ENCODE peak calls at places on chromosome 16, in five cellular contexts. One of them, this sample, is unnamed.

GRCh38 chr16:85234310-85235235 is 122.3 kb upstream of the CIBAR2 start:
- DNase-seq in effector memory CD8-positive, alpha-beta T cell: no peak
- DNase-seq in endothelial cell of umbilical vein: peak
- DNase-seq in astrocyte of the spinal cord: peak
- DNase-seq in ELF-1: peak
- DNase-seq in this sample: peak

GRCh38 chr16:80526418-80527061 is 14.3 kb upstream of the DYNLRB2 start:
- DNase-seq in effector memory CD8-positive, alpha-beta T cell: peak
- DNase-seq in endothelial cell of umbilical vein: peak
- DNase-seq in astrocyte of the spinal cord: peak
- DNase-seq in ELF-1: peak
- DNase-seq in this sample: peak

GRCh38 chr16:4624827-4625616 is 396 bp downstream of the MGRN1 start:
- DNase-seq in effector memory CD8-positive, alpha-beta T cell: peak
- DNase-seq in endothelial cell of umbilical vein: peak
- DNase-seq in astrocyte of the spinal cord: peak
- DNase-seq in ELF-1: peak
- DNase-seq in this sample: peak

GRCh38 chr16:5022521-5022920 is 11.2 kb downstream of the NAGPA start:
- DNase-seq in effector memory CD8-positive, alpha-beta T cell: no peak
- DNase-seq in endothelial cell of umbilical vein: no peak
- DNase-seq in astrocyte of the spinal cord: no peak
- DNase-seq in ELF-1: no peak
- DNase-seq in this sample: no peak

GRCh38 chr16:22188595-22189442 is 17.3 kb upstream of the EEF2K start:
- DNase-seq in effector memory CD8-positive, alpha-beta T cell: peak
- DNase-seq in endothelial cell of umbilical vein: peak
- DNase-seq in astrocyte of the spinal cord: peak
- DNase-seq in ELF-1: peak
- DNase-seq in this sample: peak

GRCh38 chr16:81601008-81601428 is 156.4 kb downstream of the CMIP start:
- DNase-seq in effector memory CD8-positive, alpha-beta T cell: no peak
- DNase-seq in endothelial cell of umbilical vein: no peak
- DNase-seq in astrocyte of the spinal cord: peak
- DNase-seq in ELF-1: no peak
- DNase-seq in this sample: peak

GRCh38 chr16:86510465-86511261 is at the start of gene FOXF1:
- DNase-seq in effector memory CD8-positive, alpha-beta T cell: no peak
- DNase-seq in endothelial cell of umbilical vein: peak
- DNase-seq in astrocyte of the spinal cord: peak
- DNase-seq in ELF-1: peak
- DNase-seq in this sample: peak

GRCh38 chr16:1133271-1133670 is 19.6 kb upstream of the CACNA1H start:
- DNase-seq in effector memory CD8-positive, alpha-beta T cell: no peak
- DNase-seq in endothelial cell of umbilical vein: no peak
- DNase-seq in astrocyte of the spinal cord: no peak
- DNase-seq in ELF-1: no peak
- DNase-seq in this sample: no peak

GRCh38 chr16:70709961-70710360 is 24.1 kb upstream of the MTSS2 start:
- DNase-seq in effector memory CD8-positive, alpha-beta T cell: no peak
- DNase-seq in endothelial cell of umbilical vein: peak
- DNase-seq in astrocyte of the spinal cord: no peak
- DNase-seq in ELF-1: no peak
- DNase-seq in this sample: no peak

GRCh38 chr16:81997738-81998137 is 13.5 kb downstream of the SDR42E1 start:
- DNase-seq in effector memory CD8-positive, alpha-beta T cell: no peak
- DNase-seq in endothelial cell of umbilical vein: peak
- DNase-seq in astrocyte of the spinal cord: peak
- DNase-seq in ELF-1: no peak
- DNase-seq in this sample: peak

GRCh38 chr16:48188449-48189102 is 32.8 kb upstream of the ABCC12 start:
- DNase-seq in effector memory CD8-positive, alpha-beta T cell: no peak
- DNase-seq in endothelial cell of umbilical vein: no peak
- DNase-seq in astrocyte of the spinal cord: no peak
- DNase-seq in ELF-1: no peak
- DNase-seq in this sample: no peak

GRCh38 chr16:70161350-70161749 is 12.2 kb upstream of the CLEC18C start:
- DNase-seq in effector memory CD8-positive, alpha-beta T cell: no peak
- DNase-seq in endothelial cell of umbilical vein: peak
- DNase-seq in astrocyte of the spinal cord: no peak
- DNase-seq in ELF-1: no peak
- DNase-seq in this sample: no peak

GRCh38 chr16:1782408-1783247 is at the start of the genes NUBP2 and SPSB3:
- DNase-seq in effector memory CD8-positive, alpha-beta T cell: peak
- DNase-seq in endothelial cell of umbilical vein: peak
- DNase-seq in astrocyte of the spinal cord: peak
- DNase-seq in ELF-1: peak
- DNase-seq in this sample: peak

GRCh38 chr16:48561960-48562393 is 48.0 kb downstream of the N4BP1 start:
- DNase-seq in effector memory CD8-positive, alpha-beta T cell: no peak
- DNase-seq in endothelial cell of umbilical vein: peak
- DNase-seq in astrocyte of the spinal cord: peak
- DNase-seq in ELF-1: no peak
- DNase-seq in this sample: peak

GRCh38 chr16:85800321-85800669 is 800 bp downstream of the COX4I1 start:
- DNase-seq in effector memory CD8-positive, alpha-beta T cell: peak
- DNase-seq in endothelial cell of umbilical vein: no peak
- DNase-seq in astrocyte of the spinal cord: no peak
- DNase-seq in ELF-1: no peak
- DNase-seq in this sample: no peak

GRCh38 chr16:1218061-1218929 is 6.8 kb downstream of the TPSG1 start:
- DNase-seq in effector memory CD8-positive, alpha-beta T cell: no peak
- DNase-seq in endothelial cell of umbilical vein: no peak
- DNase-seq in astrocyte of the spinal cord: no peak
- DNase-seq in ELF-1: no peak
- DNase-seq in this sample: no peak

GRCh38 chr16:29898786-29899515 is 399 bp downstream of the SEZ6L2 start:
- DNase-seq in effector memory CD8-positive, alpha-beta T cell: no peak
- DNase-seq in endothelial cell of umbilical vein: no peak
- DNase-seq in astrocyte of the spinal cord: no peak
- DNase-seq in ELF-1: peak
- DNase-seq in this sample: no peak

GRCh38 chr16:84893849-84894599 is 74.2 kb downstream of the CRISPLD2 start:
- DNase-seq in effector memory CD8-positive, alpha-beta T cell: no peak
- DNase-seq in endothelial cell of umbilical vein: no peak
- DNase-seq in astrocyte of the spinal cord: no peak
- DNase-seq in ELF-1: no peak
- DNase-seq in this sample: no peak

GRCh38 chr16:86681440-86681838 is 103.1 kb downstream of the FOXL1 start:
- DNase-seq in effector memory CD8-positive, alpha-beta T cell: no peak
- DNase-seq in endothelial cell of umbilical vein: peak
- DNase-seq in astrocyte of the spinal cord: no peak
- DNase-seq in ELF-1: no peak
- DNase-seq in this sample: peak

GRCh38 chr16:2033057-2033911 is 6.6 kb downstream of the NHERF2 start:
- DNase-seq in effector memory CD8-positive, alpha-beta T cell: no peak
- DNase-seq in endothelial cell of umbilical vein: peak
- DNase-seq in astrocyte of the spinal cord: peak
- DNase-seq in ELF-1: peak
- DNase-seq in this sample: peak

GRCh38 chr16:66426112-66427035 is 721 bp upstream of the BEAN1 start:
- DNase-seq in effector memory CD8-positive, alpha-beta T cell: no peak
- DNase-seq in endothelial cell of umbilical vein: no peak
- DNase-seq in astrocyte of the spinal cord: no peak
- DNase-seq in ELF-1: no peak
- DNase-seq in this sample: peak

GRCh38 chr16:4505356-4506153 is 29.4 kb downstream of the HMOX2 start:
- DNase-seq in effector memory CD8-positive, alpha-beta T cell: peak
- DNase-seq in endothelial cell of umbilical vein: no peak
- DNase-seq in astrocyte of the spinal cord: no peak
- DNase-seq in ELF-1: no peak
- DNase-seq in this sample: no peak

GRCh38 chr16:69865701-69866100 is 85.4 kb upstream of the CLEC18A start:
- DNase-seq in effector memory CD8-positive, alpha-beta T cell: no peak
- DNase-seq in endothelial cell of umbilical vein: no peak
- DNase-seq in astrocyte of the spinal cord: peak
- DNase-seq in ELF-1: peak
- DNase-seq in this sample: no peak

GRCh38 chr16:30901201-30902069 is 5.0 kb downstream of the CTF1 start:
- DNase-seq in effector memory CD8-positive, alpha-beta T cell: peak
- DNase-seq in endothelial cell of umbilical vein: no peak
- DNase-seq in astrocyte of the spinal cord: no peak
- DNase-seq in ELF-1: no peak
- DNase-seq in this sample: no peak

GRCh38 chr16:79571753-79572544 is 28.6 kb downstream of the MAF start:
- DNase-seq in effector memory CD8-positive, alpha-beta T cell: no peak
- DNase-seq in endothelial cell of umbilical vein: no peak
- DNase-seq in astrocyte of the spinal cord: no peak
- DNase-seq in ELF-1: no peak
- DNase-seq in this sample: no peak

GRCh38 chr16:85724126-85724879 is 26.6 kb downstream of the C16orf74 start:
- DNase-seq in effector memory CD8-positive, alpha-beta T cell: no peak
- DNase-seq in endothelial cell of umbilical vein: no peak
- DNase-seq in astrocyte of the spinal cord: no peak
- DNase-seq in ELF-1: no peak
- DNase-seq in this sample: no peak

GRCh38 chr16:19804538-19805323 is 79.9 kb downstream of the GPRC5B start:
- DNase-seq in effector memory CD8-positive, alpha-beta T cell: no peak
- DNase-seq in endothelial cell of umbilical vein: peak
- DNase-seq in astrocyte of the spinal cord: no peak
- DNase-seq in ELF-1: peak
- DNase-seq in this sample: peak

GRCh38 chr16:30063893-30064745 is 1.4 kb upstream of the ALDOA start:
- DNase-seq in effector memory CD8-positive, alpha-beta T cell: peak
- DNase-seq in endothelial cell of umbilical vein: peak
- DNase-seq in astrocyte of the spinal cord: peak
- DNase-seq in ELF-1: peak
- DNase-seq in this sample: peak

GRCh38 chr16:57890752-57891111 is 80.2 kb downstream of the CNGB1 start:
- DNase-seq in effector memory CD8-positive, alpha-beta T cell: no peak
- DNase-seq in endothelial cell of umbilical vein: no peak
- DNase-seq in astrocyte of the spinal cord: no peak
- DNase-seq in ELF-1: no peak
- DNase-seq in this sample: no peak

GRCh38 chr16:946048-946395 is 24.8 kb downstream of the LMF1 start:
- DNase-seq in effector memory CD8-positive, alpha-beta T cell: no peak
- DNase-seq in endothelial cell of umbilical vein: no peak
- DNase-seq in astrocyte of the spinal cord: no peak
- DNase-seq in ELF-1: no peak
- DNase-seq in this sample: no peak

GRCh38 chr16:67327774-67328173 is 1.2 kb downstream of the LRRC36 start:
- DNase-seq in effector memory CD8-positive, alpha-beta T cell: no peak
- DNase-seq in endothelial cell of umbilical vein: no peak
- DNase-seq in astrocyte of the spinal cord: no peak
- DNase-seq in ELF-1: no peak
- DNase-seq in this sample: no peak

GRCh38 chr16:66472961-66473610 is 46.0 kb downstream of the BEAN1 start:
- DNase-seq in effector memory CD8-positive, alpha-beta T cell: no peak
- DNase-seq in endothelial cell of umbilical vein: no peak
- DNase-seq in astrocyte of the spinal cord: no peak
- DNase-seq in ELF-1: no peak
- DNase-seq in this sample: no peak

GRCh38 chr16:29925173-29925804 is 737 bp downstream of the KCTD13 start:
- DNase-seq in effector memory CD8-positive, alpha-beta T cell: no peak
- DNase-seq in endothelial cell of umbilical vein: peak
- DNase-seq in astrocyte of the spinal cord: no peak
- DNase-seq in ELF-1: peak
- DNase-seq in this sample: peak

GRCh38 chr16:66961065-66961744 is at the start of gene CES3:
- DNase-seq in effector memory CD8-positive, alpha-beta T cell: peak
- DNase-seq in endothelial cell of umbilical vein: peak
- DNase-seq in astrocyte of the spinal cord: peak
- DNase-seq in ELF-1: peak
- DNase-seq in this sample: peak

GRCh38 chr16:3755249-3755648 is 37.9 kb upstream of the TRAP1 start:
- DNase-seq in effector memory CD8-positive, alpha-beta T cell: no peak
- DNase-seq in endothelial cell of umbilical vein: no peak
- DNase-seq in astrocyte of the spinal cord: no peak
- DNase-seq in ELF-1: no peak
- DNase-seq in this sample: no peak

GRCh38 chr16:25372716-25373115 is 115.1 kb upstream of the ZKSCAN2 start:
- DNase-seq in effector memory CD8-positive, alpha-beta T cell: no peak
- DNase-seq in endothelial cell of umbilical vein: no peak
- DNase-seq in astrocyte of the spinal cord: no peak
- DNase-seq in ELF-1: no peak
- DNase-seq in this sample: no peak